ENCODE peak calls at places on chromosomes 16 and 17, in five cellular contexts. One of them, this sample, is unnamed. For H3K9me3 and H3K4me1, the result is how much of the 10 kb centered on the place peaks cover.

GRCh38 chr16:81204794-81205680 is 33.5 kb upstream of the BCO1 start:
- DNase-seq in IMR-90: peak
- DNase-seq in ascending aorta: no peak
- DNase-seq in uterus: no peak
- DNase-seq in endodermal cell: peak
- DNase-seq in this sample: no peak

GRCh38 chr16:2752850-2753522 is 548 bp downstream of the SRRM2 start:
- DNase-seq in IMR-90: peak
- DNase-seq in ascending aorta: no peak
- DNase-seq in uterus: peak
- DNase-seq in endodermal cell: no peak
- DNase-seq in this sample: peak

GRCh38 chr17:28725166-28725659 is 820 bp downstream of the TLCD1 start:
- DNase-seq in IMR-90: peak
- DNase-seq in ascending aorta: no peak
- DNase-seq in uterus: no peak
- DNase-seq in endodermal cell: no peak
- DNase-seq in this sample: no peak

GRCh38 chr16:66476328-66477027 is 49.4 kb downstream of the BEAN1 start:
- DNase-seq in IMR-90: no peak
- DNase-seq in ascending aorta: no peak
- DNase-seq in uterus: peak
- DNase-seq in endodermal cell: peak
- DNase-seq in this sample: no peak

GRCh38 chr17:75518201-75518600 is 1.9 kb downstream of the TSEN54 start:
- DNase-seq in IMR-90: no peak
- DNase-seq in ascending aorta: no peak
- DNase-seq in uterus: no peak
- DNase-seq in endodermal cell: no peak
- DNase-seq in this sample: no peak

GRCh38 chr16:87342504-87342903 is 25.3 kb upstream of the C16orf95 start:
- DNase-seq in IMR-90: no peak
- DNase-seq in ascending aorta: no peak
- DNase-seq in uterus: no peak
- DNase-seq in endodermal cell: no peak
- DNase-seq in this sample: no peak

GRCh38 chr17:45719335-45720071 is 64.6 kb upstream of the CRHR1 start:
- DNase-seq in IMR-90: peak
- DNase-seq in ascending aorta: no peak
- DNase-seq in uterus: no peak
- DNase-seq in endodermal cell: peak
- DNase-seq in this sample: no peak

GRCh38 chr17:41416478-41416877 is 7.9 kb downstream of the KRT37 start:
- DNase-seq in IMR-90: no peak
- DNase-seq in ascending aorta: no peak
- DNase-seq in uterus: no peak
- DNase-seq in endodermal cell: no peak
- DNase-seq in this sample: no peak

GRCh38 chr16:24516900-24517669 is 22.3 kb upstream of the RBBP6 start:
- DNase-seq in IMR-90: peak
- DNase-seq in ascending aorta: peak
- DNase-seq in uterus: peak
- DNase-seq in endodermal cell: peak
- DNase-seq in this sample: peak

GRCh38 chr16:28098959-28099945 is 35.7 kb upstream of the GSG1L start:
- DNase-seq in IMR-90: no peak
- DNase-seq in ascending aorta: no peak
- DNase-seq in uterus: no peak
- DNase-seq in endodermal cell: no peak
- DNase-seq in this sample: peak

GRCh38 chr17:10115536-10115932 is 82.9 kb downstream of the GAS7 start:
- DNase-seq in IMR-90: no peak
- DNase-seq in ascending aorta: no peak
- DNase-seq in uterus: no peak
- DNase-seq in endodermal cell: no peak
- DNase-seq in this sample: no peak

DNA sequence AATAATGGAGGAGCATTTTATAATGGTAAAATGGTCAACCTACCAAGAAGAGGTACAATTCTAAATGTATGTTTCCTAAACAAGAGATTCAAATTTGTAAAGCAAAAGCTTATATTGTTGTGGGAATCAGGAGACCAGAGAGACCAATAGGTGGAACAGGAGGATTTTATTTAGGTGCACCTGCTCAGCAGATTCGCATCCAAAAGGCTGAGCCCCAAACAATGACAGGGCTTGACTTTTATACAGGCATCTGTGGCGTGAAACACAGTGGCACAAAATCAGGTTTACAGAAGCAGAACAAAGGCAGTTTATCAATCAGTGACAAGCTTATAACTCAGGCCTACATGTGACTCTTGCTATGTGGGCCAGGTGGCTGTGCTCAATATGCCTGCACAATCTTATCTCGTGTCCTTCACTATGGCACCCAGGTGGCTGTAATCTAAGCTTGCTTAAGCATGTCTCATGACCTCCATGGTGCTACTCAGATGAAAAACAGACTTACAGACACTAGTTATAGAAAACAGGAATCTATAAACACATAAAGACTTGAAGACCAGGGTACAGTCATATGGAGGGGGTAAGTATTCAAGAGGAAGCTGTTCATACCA is 780.2 kb upstream of the CA10 start:
- DNase-seq in IMR-90: no peak
- DNase-seq in ascending aorta: no peak
- DNase-seq in uterus: no peak
- DNase-seq in endodermal cell: no peak
- DNase-seq in this sample: no peak
- H3K9me3 ChIP-seq in IMR-90: under half
- H3K9me3 ChIP-seq in ascending aorta: under half
- H3K9me3 ChIP-seq in uterus: under half
- H3K9me3 ChIP-seq in endodermal cell: under half
- H3K9me3 ChIP-seq in this sample: under half

GRCh38 chr17:7886227-7887037 is 2.2 kb upstream of the CHD3 start:
- DNase-seq in IMR-90: peak
- DNase-seq in ascending aorta: no peak
- DNase-seq in uterus: peak
- DNase-seq in endodermal cell: peak
- DNase-seq in this sample: no peak

GRCh38 chr17:7885357-7886226 is 3.0 kb upstream of the CHD3 start:
- DNase-seq in IMR-90: peak
- DNase-seq in ascending aorta: no peak
- DNase-seq in uterus: peak
- DNase-seq in endodermal cell: peak
- DNase-seq in this sample: peak

GRCh38 chr17:7883781-7884386 is 4.7 kb upstream of the CHD3 start:
- DNase-seq in IMR-90: peak
- DNase-seq in ascending aorta: no peak
- DNase-seq in uterus: no peak
- DNase-seq in endodermal cell: peak
- DNase-seq in this sample: no peak

GRCh38 chr17:7882629-7883028 is 6.0 kb upstream of the CHD3 start:
- DNase-seq in IMR-90: no peak
- DNase-seq in ascending aorta: no peak
- DNase-seq in uterus: no peak
- DNase-seq in endodermal cell: peak
- DNase-seq in this sample: no peak

GRCh38 chr17:7884581-7885356 is 3.8 kb upstream of the CHD3 start:
- DNase-seq in IMR-90: no peak
- DNase-seq in ascending aorta: no peak
- DNase-seq in uterus: peak
- DNase-seq in endodermal cell: peak
- DNase-seq in this sample: no peak
- H3K4me1 ChIP-seq in IMR-90: under half
- H3K4me1 ChIP-seq in ascending aorta: under half
- H3K4me1 ChIP-seq in uterus: under half
- H3K4me1 ChIP-seq in endodermal cell: under half
- H3K4me1 ChIP-seq in this sample: half or more

DNA sequence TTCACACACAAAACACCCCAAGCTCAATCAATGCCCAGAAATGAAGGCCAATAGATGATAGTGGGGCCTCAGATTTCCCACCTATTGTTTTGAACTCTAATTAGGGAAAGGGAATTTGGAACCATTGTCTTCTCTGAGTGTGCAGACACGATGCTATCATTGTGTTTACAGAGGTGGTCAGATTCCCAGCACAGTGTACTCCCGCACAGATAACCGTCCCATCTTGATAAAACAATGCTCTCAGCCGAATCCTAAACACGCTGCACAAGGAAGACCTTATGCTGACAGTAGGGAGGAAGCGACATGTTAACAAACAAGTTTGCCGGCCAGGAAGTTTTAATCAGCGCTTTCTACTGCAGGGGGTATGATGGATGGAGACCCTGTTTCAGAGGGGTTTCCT is 684.6 kb downstream of the MAF start:
- DNase-seq in IMR-90: no peak
- DNase-seq in ascending aorta: no peak
- DNase-seq in uterus: no peak
- DNase-seq in endodermal cell: no peak
- DNase-seq in this sample: no peak
- TF ChIP-seq CTCF in IMR-90: no peak
- TF ChIP-seq CTCF in ascending aorta: no peak
- TF ChIP-seq CTCF in uterus: no peak
- TF ChIP-seq CTCF in endodermal cell: no peak
- TF ChIP-seq CTCF in this sample: no peak

DNA sequence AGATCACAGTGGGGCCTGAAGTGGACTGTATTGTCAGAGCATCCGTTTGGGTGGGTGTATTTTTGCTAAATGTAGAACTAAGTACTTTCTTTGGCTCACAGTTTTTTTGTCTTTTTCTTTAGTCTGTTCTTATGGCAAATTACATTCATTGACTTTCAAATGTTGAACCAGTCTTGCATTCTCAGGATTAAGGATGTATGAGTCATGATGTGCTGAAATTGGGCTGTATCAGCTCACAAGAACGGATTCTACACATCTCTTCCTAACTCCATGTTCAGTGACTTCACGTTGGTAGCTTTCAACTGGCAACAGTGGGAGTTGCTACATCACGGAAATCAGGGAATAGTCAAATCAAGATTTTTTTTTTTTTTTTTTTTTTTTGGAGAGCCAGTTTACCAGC is 66.4 kb downstream of the TEX2 start:
- DNase-seq in IMR-90: peak
- DNase-seq in ascending aorta: no peak
- DNase-seq in uterus: no peak
- DNase-seq in endodermal cell: no peak
- DNase-seq in this sample: no peak
- H3K9me3 ChIP-seq in IMR-90: under half
- H3K9me3 ChIP-seq in ascending aorta: under half
- H3K9me3 ChIP-seq in uterus: under half
- H3K9me3 ChIP-seq in endodermal cell: under half
- H3K9me3 ChIP-seq in this sample: under half

GRCh38 chr17:66813314-66813713 is 21.6 kb upstream of the CACNG5 start:
- DNase-seq in IMR-90: no peak
- DNase-seq in ascending aorta: no peak
- DNase-seq in uterus: no peak
- DNase-seq in endodermal cell: no peak
- DNase-seq in this sample: no peak

GRCh38 chr17:66810951-66811682 is 23.8 kb upstream of the CACNG5 start:
- DNase-seq in IMR-90: no peak
- DNase-seq in ascending aorta: no peak
- DNase-seq in uterus: no peak
- DNase-seq in endodermal cell: no peak
- DNase-seq in this sample: no peak

GRCh38 chr17:66814026-66814425 is 20.9 kb upstream of the CACNG5 start:
- DNase-seq in IMR-90: no peak
- DNase-seq in ascending aorta: no peak
- DNase-seq in uterus: no peak
- DNase-seq in endodermal cell: no peak
- DNase-seq in this sample: no peak

GRCh38 chr17:66811683-66812054 is 23.2 kb upstream of the CACNG5 start:
- DNase-seq in IMR-90: no peak
- DNase-seq in ascending aorta: no peak
- DNase-seq in uterus: no peak
- DNase-seq in endodermal cell: peak
- DNase-seq in this sample: no peak

GRCh38 chr17:66812571-66812970 is 22.3 kb upstream of the CACNG5 start:
- DNase-seq in IMR-90: no peak
- DNase-seq in ascending aorta: no peak
- DNase-seq in uterus: no peak
- DNase-seq in endodermal cell: no peak
- DNase-seq in this sample: no peak
- H3K4me1 ChIP-seq in IMR-90: under half
- H3K4me1 ChIP-seq in ascending aorta: under half
- H3K4me1 ChIP-seq in uterus: under half
- H3K4me1 ChIP-seq in endodermal cell: under half
- H3K4me1 ChIP-seq in this sample: under half

DNA sequence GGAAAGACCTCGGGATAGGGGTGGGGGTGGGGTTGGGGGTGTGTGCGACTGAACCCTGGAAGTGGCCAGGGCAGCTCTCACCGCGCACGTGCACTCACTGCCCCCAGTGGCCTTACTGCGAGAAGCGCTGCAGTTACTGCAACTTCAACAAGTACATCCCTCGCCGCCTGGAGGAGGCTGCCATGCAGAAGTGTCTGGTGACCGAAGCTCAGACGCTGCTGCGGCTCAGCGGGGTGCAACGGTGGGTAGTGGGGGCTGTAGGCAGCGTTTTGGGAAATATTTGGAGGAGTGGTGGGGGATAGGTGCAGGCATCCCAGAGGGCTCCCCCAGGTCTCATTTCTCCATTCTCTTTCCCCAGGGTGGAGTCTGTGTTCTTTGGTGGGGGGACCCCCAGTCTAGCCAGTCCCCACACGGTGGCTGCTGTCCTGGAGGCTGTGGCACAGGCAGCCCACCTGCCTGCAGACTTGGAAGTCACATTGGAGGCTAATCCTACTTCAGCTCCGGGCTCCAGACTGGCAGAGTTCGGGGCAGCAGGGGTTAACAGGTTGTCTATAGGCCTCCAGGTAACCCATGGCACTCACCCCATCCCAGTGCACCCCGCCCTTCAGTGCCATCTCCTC is 972 bp downstream of the RSAD1 start:
- DNase-seq in IMR-90: peak
- DNase-seq in ascending aorta: peak
- DNase-seq in uterus: peak
- DNase-seq in endodermal cell: peak
- DNase-seq in this sample: peak
- TF ChIP-seq CTCF in IMR-90: peak
- TF ChIP-seq CTCF in ascending aorta: peak
- TF ChIP-seq CTCF in uterus: peak
- TF ChIP-seq CTCF in endodermal cell: peak
- TF ChIP-seq CTCF in this sample: peak

GRCh38 chr16:88951989-88952388 is 25.0 kb downstream of the CBFA2T3 start:
- DNase-seq in IMR-90: no peak
- DNase-seq in ascending aorta: no peak
- DNase-seq in uterus: no peak
- DNase-seq in endodermal cell: no peak
- DNase-seq in this sample: no peak
- H3K9me3 ChIP-seq in IMR-90: under half
- H3K9me3 ChIP-seq in ascending aorta: under half
- H3K9me3 ChIP-seq in uterus: under half
- H3K9me3 ChIP-seq in endodermal cell: under half
- H3K9me3 ChIP-seq in this sample: under half

GRCh38 chr16:11162571-11163268 is 93.3 kb downstream of the SOCS1 start:
- DNase-seq in IMR-90: no peak
- DNase-seq in ascending aorta: no peak
- DNase-seq in uterus: no peak
- DNase-seq in endodermal cell: no peak
- DNase-seq in this sample: no peak
- H3K4me1 ChIP-seq in IMR-90: under half
- H3K4me1 ChIP-seq in ascending aorta: under half
- H3K4me1 ChIP-seq in uterus: under half
- H3K4me1 ChIP-seq in endodermal cell: under half
- H3K4me1 ChIP-seq in this sample: under half

GRCh38 chr16:9134739-9135138 is 43.3 kb downstream of the HAPSTR1 start:
- DNase-seq in IMR-90: peak
- DNase-seq in ascending aorta: no peak
- DNase-seq in uterus: no peak
- DNase-seq in endodermal cell: peak
- DNase-seq in this sample: no peak
- TF ChIP-seq CTCF in IMR-90: peak
- TF ChIP-seq CTCF in ascending aorta: peak
- TF ChIP-seq CTCF in uterus: peak
- TF ChIP-seq CTCF in endodermal cell: peak
- TF ChIP-seq CTCF in this sample: peak